ENCODE peak calls at places on chromosome 6, in nine cellular contexts. Y is fibroblast of lung, M is AG09319, U is HFF-Myc, J is uterus, P is dorsolateral prefrontal cortex, H is upper lobe of right lung, Q is B cell, G is NB4. F is an unnamed sample.

GRCh38 chr6:75402296-75402695 is 91.3 kb downstream of the FILIP1 start:
- DNase-seq in Y (peak), M (peak), U (peak), J (peak), P (no peak), H (no peak), Q (no peak), G (no peak), F (no peak)

GRCh38 chr6:11754625-11755289 is 23.8 kb downstream of the ADTRP start:
- DNase-seq in Y (no peak), M (no peak), U (no peak), J (no peak), P (no peak), H (no peak), Q (no peak), G (no peak), F (no peak)

GRCh38 chr6:29791162-29791561 is 36.5 kb upstream of the HLA-G start:
- DNase-seq in Y (no peak), M (no peak), U (no peak), J (no peak), P (no peak), H (no peak), Q (no peak), G (no peak), F (no peak)

GRCh38 chr6:66926060-66926459 is 1219.0 kb upstream of the EYS start:
- DNase-seq in Y (peak), M (no peak), U (no peak), J (no peak), P (no peak), H (no peak), Q (no peak), G (peak), F (no peak)

GRCh38 chr6:101401792-101402617 is 8.5 kb downstream of the GRIK2 start:
- DNase-seq in Y (no peak), M (no peak), U (no peak), J (no peak), P (peak), H (peak), Q (no peak), G (no peak), F (no peak)

GRCh38 chr6:107965746-107966145 is 7.7 kb upstream of the SEC63 start:
- DNase-seq in Y (no peak), M (no peak), U (no peak), J (no peak), P (no peak), H (no peak), Q (no peak), G (no peak), F (no peak)

GRCh38 chr6:166494757-166495486 is 91.6 kb downstream of the RAMACL start:
- DNase-seq in Y (no peak), M (no peak), U (no peak), J (no peak), P (no peak), H (no peak), Q (no peak), G (no peak), F (no peak)

GRCh38 chr6:35601331-35602132 is 87.2 kb downstream of the FKBP5 start:
- DNase-seq in Y (peak), M (peak), U (peak), J (peak), P (no peak), H (no peak), Q (no peak), G (peak), F (peak)

GRCh38 chr6:81984599-81984998 is 232.1 kb upstream of the TENT5A start:
- DNase-seq in Y (no peak), M (no peak), U (no peak), J (no peak), P (no peak), H (no peak), Q (no peak), G (no peak), F (no peak)

GRCh38 chr6:24672573-24673182 is 5.8 kb downstream of the ACOT13 start:
- DNase-seq in Y (no peak), M (no peak), U (no peak), J (no peak), P (no peak), H (no peak), Q (no peak), G (no peak), F (no peak)
- TF ChIP-seq CTCF in Y (no peak), M (no peak), U (no peak), J (no peak), P (no peak), H (no peak), Q (no peak), G (no peak), F (no peak)

GRCh38 chr6:53734473-53735299 is 60.1 kb upstream of the LRRC1 start:
- DNase-seq in Y (peak), M (no peak), U (peak), J (no peak), P (no peak), H (no peak), Q (no peak), G (peak), F (peak)
- TF ChIP-seq CTCF in Y (peak), M (peak), U (peak), J (no peak), P (no peak), H (peak), Q (no peak), G (peak), F (peak)

GRCh38 chr6:119078449-119079287 is at the start of gene FAM184A:
- DNase-seq in Y (peak), M (no peak), U (no peak), J (peak), P (peak), H (peak), Q (peak), G (peak), F (peak)
- TF ChIP-seq CTCF in Y (no peak), M (peak), U (peak), J (peak), P (peak), H (peak), Q (peak), G (no peak), F (peak)

GRCh38 chr6:155493694-155494143 is 38.1 kb upstream of the NOX3 start:
- DNase-seq in Y (peak), M (peak), U (peak), J (peak), P (no peak), H (no peak), Q (no peak), G (peak), F (peak)

GRCh38 chr6:155492061-155492735 is 36.6 kb upstream of the NOX3 start:
- DNase-seq in Y (no peak), M (no peak), U (no peak), J (no peak), P (no peak), H (no peak), Q (no peak), G (no peak), F (no peak)

GRCh38 chr6:155497273-155497672 is 41.6 kb upstream of the NOX3 start:
- DNase-seq in Y (no peak), M (no peak), U (no peak), J (no peak), P (no peak), H (no peak), Q (no peak), G (no peak), F (no peak)

GRCh38 chr6:155493026-155493693 is 37.5 kb upstream of the NOX3 start:
- DNase-seq in Y (no peak), M (no peak), U (no peak), J (no peak), P (no peak), H (no peak), Q (no peak), G (no peak), F (no peak)

GRCh38 chr6:155495011-155495768 is 39.6 kb upstream of the NOX3 start:
- DNase-seq in Y (peak), M (peak), U (peak), J (peak), P (no peak), H (no peak), Q (no peak), G (peak), F (no peak)
- TF ChIP-seq CTCF in Y (peak), M (peak), U (peak), J (peak), P (peak), H (peak), Q (no peak), G (no peak), F (no peak)

GRCh38 chr6:79045966-79046365 is 32.1 kb downstream of the PHIP start:
- DNase-seq in Y (no peak), M (no peak), U (no peak), J (no peak), P (no peak), H (no peak), Q (no peak), G (no peak), F (no peak)

GRCh38 chr6:79047072-79047471 is 31.0 kb downstream of the PHIP start:
- DNase-seq in Y (no peak), M (no peak), U (no peak), J (no peak), P (no peak), H (no peak), Q (no peak), G (no peak), F (no peak)

GRCh38 chr6:79042799-79043126 is 35.3 kb downstream of the PHIP start:
- DNase-seq in Y (no peak), M (no peak), U (no peak), J (no peak), P (no peak), H (no peak), Q (no peak), G (no peak), F (no peak)

DNA sequence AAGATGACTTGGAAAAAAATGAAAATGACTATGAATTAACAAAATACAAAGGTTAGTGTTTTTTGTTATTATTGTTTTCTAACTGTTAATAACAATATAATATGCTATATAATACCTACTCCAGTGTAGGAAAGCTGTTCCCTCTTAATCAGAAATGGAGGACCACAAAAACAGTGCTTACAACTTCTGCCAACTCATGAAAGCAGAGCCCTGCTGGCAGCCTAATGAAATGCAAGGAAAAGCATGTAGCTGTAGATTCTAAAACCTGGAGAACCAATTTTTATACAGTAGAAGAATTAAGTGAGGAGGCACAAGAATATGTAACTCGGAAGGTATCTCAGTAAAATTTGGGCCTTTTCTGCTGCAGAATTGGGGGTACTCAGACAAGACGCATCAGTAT is 29.4 kb downstream of the PHIP start:
- DNase-seq in Y (peak), M (no peak), U (peak), J (no peak), P (no peak), H (no peak), Q (no peak), G (peak), F (no peak)
- TF ChIP-seq CTCF in Y (peak), M (peak), U (peak), J (no peak), P (peak), H (peak), Q (peak), G (peak), F (no peak)

F was measured in GM10248.